ENCODE peak calls at places on chromosomes 6 and 20, in eight cellular contexts. J, T, A, P, L, D, Z and R are unnamed samples.

GRCh38 chr20:33694666-33695065 is 8.5 kb upstream of the E2F1 start:
- DNase-seq in J (no peak), T (no peak), L (no peak), D (no peak), P (no peak), A (no peak), Z (no peak), R (no peak)

GRCh38 chr20:31883829-31884228 is 13.4 kb downstream of the TTLL9 start:
- DNase-seq in A (no peak), Z (no peak), L (no peak), J (no peak), D (no peak), P (no peak), T (no peak), R (no peak)

GRCh38 chr20:50222568-50223320 is 32.1 kb downstream of the CEBPB start:
- DNase-seq in J (no peak), A (no peak), P (no peak), L (no peak), Z (no peak), D (no peak), T (no peak), R (no peak)

GRCh38 chr6:16205377-16206144 is 32.8 kb upstream of the GMPR start:
- DNase-seq in T (no peak), Z (peak; percentile 91), A (no peak), D (peak; percentile 95), P (no peak), L (peak; percentile 89), J (peak; percentile 84), R (peak; percentile 95)

GRCh38 chr6:31042801-31043200 is 32.5 kb downstream of the MUC22 start:
- DNase-seq in J (peak; percentile 76), Z (peak; percentile 50), P (peak; percentile 76), L (peak; percentile 56), T (peak; percentile 72), D (no peak), A (no peak), R (peak; percentile 44)

GRCh38 chr6:16882230-16882629 is 121.0 kb upstream of the ATXN1 start:
- DNase-seq in J (no peak), L (no peak), Z (no peak), T (no peak), D (no peak), A (no peak), P (no peak), R (no peak)

GRCh38 chr6:80502871-80503270 is 396.4 kb downstream of the BCKDHB start:
- DNase-seq in D (no peak), T (no peak), Z (no peak), L (no peak), J (no peak), A (no peak), P (no peak), R (no peak)

GRCh38 chr6:163415176-163415619 is 680 bp downstream of the QKI start:
- DNase-seq in P (no peak), L (no peak), Z (no peak), A (no peak), J (no peak), D (no peak), T (no peak), R (no peak)

GRCh38 chr20:18739785-18740184 is 73.8 kb upstream of the SCP2D1 start:
- DNase-seq in L (peak; percentile 83), P (peak; percentile 62), J (peak; percentile 60), A (no peak), Z (peak; percentile 90), T (no peak), D (peak; percentile 71), R (peak; percentile 85)

GRCh38 chr6:134456284-134456683 is 138.4 kb upstream of the SGK1 start:
- DNase-seq in D (no peak), J (no peak), P (no peak), L (no peak), T (no peak), Z (no peak), A (no peak), R (no peak)

GRCh38 chr6:124487778-124488431 is 474.3 kb upstream of the RNF217 start:
- DNase-seq in A (no peak), Z (peak; percentile 6), P (no peak), L (peak; percentile 82), T (no peak), D (no peak), J (no peak), R (peak; percentile 48)

GRCh38 chr6:2552648-2553154 is 198.0 kb downstream of the MYLK4 start:
- DNase-seq in P (no peak), L (peak; percentile 14), D (no peak), J (no peak), Z (peak; percentile 18), T (no peak), A (no peak), R (no peak)

GRCh38 chr6:148430897-148431296 is 88.3 kb downstream of the SASH1 start:
- DNase-seq in L (no peak), J (no peak), P (no peak), T (no peak), Z (no peak), D (no peak), A (no peak), R (no peak)

GRCh38 chr6:83536034-83536646 is 23.8 kb downstream of the PRSS35 start:
- DNase-seq in P (no peak), T (peak; percentile 74), A (no peak), D (no peak), J (peak; percentile 57), Z (peak; percentile 53), L (peak; percentile 62), R (peak; percentile 57)

GRCh38 chr6:39439342-39440038 is 117.0 kb upstream of the KCNK16 start:
- DNase-seq in T (no peak), Z (no peak), D (no peak), J (no peak), L (no peak), A (no peak), P (no peak), R (no peak)

GRCh38 chr6:11770546-11771466 is 7.8 kb downstream of the ADTRP start:
- DNase-seq in A (peak; percentile 86), D (peak; percentile 99), Z (peak; percentile 100), J (peak; percentile 95), P (peak; percentile 59), L (peak; percentile 99), T (peak; percentile 25), R (peak; percentile 98)

GRCh38 chr6:32944265-32944664 is 3.4 kb upstream of the HLA-DMB start:
- DNase-seq in P (peak; percentile 83), Z (no peak), A (no peak), J (no peak), D (no peak), L (no peak), T (no peak), R (no peak)

GRCh38 chr6:25302677-25303128 is 23.5 kb downstream of the CARMIL1 start:
- DNase-seq in P (no peak), T (no peak), J (peak; percentile 78), D (peak; percentile 57), A (no peak), L (peak; percentile 56), Z (peak; percentile 76), R (peak; percentile 60)

GRCh38 chr6:158757753-158758090 is 61.4 kb downstream of the EZR start:
- DNase-seq in Z (no peak), L (no peak), P (no peak), T (no peak), A (no peak), J (no peak), D (no peak), R (no peak)

GRCh38 chr6:115133790-115134189 is 791.0 kb upstream of the HS3ST5 start:
- DNase-seq in D (no peak), Z (no peak), T (no peak), A (no peak), L (no peak), J (no peak), P (no peak), R (no peak)

GRCh38 chr6:10463040-10463439 is 48.2 kb upstream of the TFAP2A start:
- DNase-seq in T (no peak), P (no peak), D (no peak), L (no peak), Z (no peak), J (no peak), A (no peak), R (no peak)

GRCh38 chr6:16319813-16320532 is 81.6 kb downstream of the GMPR start:
- DNase-seq in T (no peak), P (peak; percentile 91), Z (peak; percentile 98), D (no peak), J (peak; percentile 86), A (peak; percentile 88), L (peak; percentile 96), R (peak; percentile 96)

GRCh38 chr20:7703436-7703835 is 236.8 kb downstream of the HAO1 start:
- DNase-seq in T (no peak), Z (no peak), D (no peak), J (no peak), P (peak; percentile 31), A (no peak), L (no peak), R (no peak)

GRCh38 chr6:99019341-99019740 is 71.6 kb upstream of the FBXL4 start:
- DNase-seq in P (no peak), L (peak; percentile 26), Z (peak; percentile 45), J (no peak), T (no peak), A (no peak), D (no peak), R (no peak)

GRCh38 chr6:134002821-134003220 is 49.6 kb downstream of the SLC2A12 start:
- DNase-seq in T (no peak), L (peak; percentile 36), P (no peak), A (no peak), D (no peak), J (no peak), Z (peak; percentile 37), R (no peak)

GRCh38 chr6:111743859-111744692 is 129.2 kb downstream of the FYN start:
- DNase-seq in T (no peak), J (peak; percentile 62), Z (peak; percentile 90), L (no peak), P (peak; percentile 92), D (no peak), A (no peak), R (peak; percentile 78)

GRCh38 chr6:119643866-119644265 is 294.3 kb upstream of the MAN1A1 start:
- DNase-seq in Z (no peak), L (no peak), J (peak; percentile 2), D (no peak), P (no peak), A (no peak), T (no peak), R (no peak)

GRCh38 chr20:58723628-58723984 is 31.0 kb downstream of the NPEPL1 start:
- DNase-seq in L (no peak), J (no peak), Z (no peak), D (no peak), T (no peak), P (no peak), A (no peak), R (no peak)

GRCh38 chr20:12970372-12970821 is 38.4 kb upstream of the SPTLC3 start:
- DNase-seq in D (no peak), A (no peak), T (no peak), L (peak; percentile 43), J (peak; percentile 42), P (peak; percentile 52), Z (peak; percentile 51), R (peak; percentile 39)

GRCh38 chr20:39716796-39717341 is 754.7 kb downstream of the DHX35 start:
- DNase-seq in D (no peak), T (no peak), J (no peak), P (no peak), Z (no peak), A (no peak), L (no peak), R (no peak)

GRCh38 chr20:57620999-57621398 is 773 bp upstream of the ZBP1 start:
- DNase-seq in P (no peak), D (no peak), L (no peak), J (no peak), A (no peak), Z (no peak), T (no peak), R (no peak)

GRCh38 chr6:57243954-57244353 is 21.8 kb upstream of the RAB23 start:
- DNase-seq in T (no peak), Z (no peak), J (no peak), L (no peak), D (no peak), A (no peak), P (no peak), R (no peak)

GRCh38 chr6:70371454-70372105 is 41.7 kb upstream of the FAM135A start:
- DNase-seq in Z (peak; percentile 87), T (no peak), L (peak; percentile 74), J (peak; percentile 48), P (peak; percentile 78), A (no peak), D (peak; percentile 21), R (no peak)

GRCh38 chr20:54029176-54029575 is 41.2 kb downstream of the BCAS1 start:
- DNase-seq in T (no peak), A (no peak), Z (no peak), J (no peak), P (no peak), D (no peak), L (no peak), R (no peak)